ENCODE peak calls at places on chromosomes 4 and X, in four cellular contexts. R is HCT116, T is HepG2, Q is Panc1. Z is an unnamed sample.

GRCh38 chr4:107930821-107931774 is at the start of gene CYP2U1:
- DNase-seq in R (peak), T (peak), Q (peak), Z (peak)

GRCh38 chr4:138401330-138401729 is 159.2 kb upstream of the SLC7A11 start:
- DNase-seq in Q (no peak), R (no peak), T (no peak), Z (no peak)

GRCh38 chr4:15469402-15470148 is at the start of gene CC2D2A:
- DNase-seq in Q (no peak), T (no peak), R (no peak), Z (no peak)

GRCh38 chr4:1192493-1193205 is 20.3 kb upstream of the SPON2 start:
- DNase-seq in T (no peak), R (no peak), Q (no peak), Z (no peak)

GRCh38 chr4:53716471-53717063 is 125.3 kb upstream of the LNX1 start:
- DNase-seq in R (no peak), T (no peak), Q (no peak), Z (no peak)

GRCh38 chrX:49838374-49838773 is 9.3 kb downstream of the PAGE4 start:
- DNase-seq in T (peak), R (peak), Q (peak), Z (peak)

GRCh38 chrX:154731203-154731602 is 19.7 kb downstream of the GAB3 start:
- DNase-seq in Q (no peak), T (no peak), R (no peak), Z (no peak)

GRCh38 chrX:110012818-110013484 is 10.0 kb downstream of the TMEM164 start:
- DNase-seq in R (no peak), T (no peak), Q (no peak), Z (no peak)

GRCh38 chrX:138886769-138887168 is 175.3 kb upstream of the FGF13 start:
- DNase-seq in R (no peak), T (peak), Q (no peak), Z (no peak)

GRCh38 chrX:137568741-137569469 is 3.0 kb downstream of the ZIC3 start:
- DNase-seq in Q (no peak), R (no peak), T (no peak), Z (no peak)

GRCh38 chrX:11867610-11868345 is 109.7 kb downstream of the MSL3 start:
- DNase-seq in T (no peak), R (no peak), Q (no peak), Z (no peak)

GRCh38 chr4:68366600-68366999 is 16.7 kb upstream of the YTHDC1 start:
- DNase-seq in R (no peak), Q (no peak), T (no peak), Z (no peak)

GRCh38 chr4:56906534-56906933 is 1.2 kb upstream of the REST start:
- DNase-seq in Q (no peak), R (no peak), T (no peak), Z (no peak)

GRCh38 chr4:53476232-53477037 is 99.0 kb downstream of the FIP1L1 start:
- DNase-seq in T (no peak), R (no peak), Q (no peak), Z (peak)

GRCh38 chr4:164081801-164082200 is 587.3 kb downstream of the TMA16 start:
- DNase-seq in T (no peak), R (no peak), Q (no peak), Z (no peak)

GRCh38 chrX:48626401-48627298 is 29.4 kb downstream of the WDR13 start:
- DNase-seq in R (no peak), T (no peak), Q (no peak), Z (no peak)

GRCh38 chr4:9898596-9899345 is 117.3 kb downstream of the DRD5 start:
- DNase-seq in R (peak), T (peak), Q (peak), Z (peak)

GRCh38 chrX:16696956-16697355 is 15.5 kb downstream of the CTPS2 start:
- DNase-seq in T (no peak), Q (no peak), R (no peak), Z (no peak)

GRCh38 chr4:140252742-140253555 is 99.0 kb upstream of the MAML3 start:
- DNase-seq in R (peak), Q (no peak), T (no peak), Z (peak)

GRCh38 chr4:111494471-111494870 is 650.8 kb upstream of the FAM241A start:
- DNase-seq in Q (no peak), R (no peak), T (no peak), Z (no peak)

GRCh38 chr4:158870282-158871049 is 101.6 kb downstream of the FNIP2 start:
- DNase-seq in Q (no peak), T (no peak), R (no peak), Z (no peak)

GRCh38 chr4:95693594-95693993 is 144.8 kb upstream of the UNC5C start:
- DNase-seq in T (no peak), Q (no peak), R (peak), Z (no peak)

DNA sequence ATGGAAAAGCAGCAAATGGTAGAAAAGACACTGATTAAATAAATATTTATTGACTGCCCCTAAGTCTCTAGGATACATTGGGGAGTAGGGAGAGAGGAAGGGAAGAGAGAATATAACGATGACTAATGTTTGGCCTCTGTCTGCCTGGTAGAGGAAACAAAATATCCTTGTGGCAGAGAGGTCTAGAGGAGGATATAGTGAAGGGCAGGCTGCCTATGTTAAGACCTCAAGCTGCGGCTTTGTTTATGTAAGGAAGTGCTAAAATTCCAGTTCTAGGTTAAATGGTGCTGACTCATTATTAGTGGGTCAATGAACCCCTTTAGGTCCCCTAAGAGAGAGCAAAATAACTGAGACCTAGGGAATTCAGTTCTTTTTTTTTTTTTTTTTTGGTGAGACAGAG is 427.3 kb upstream of the FTHL17 start:
- DNase-seq in R (no peak), T (no peak), Q (no peak), Z (no peak)
- TF ChIP-seq TCF7L2 in R (no peak), T (no peak), Q (no peak), Z (no peak)

DNA sequence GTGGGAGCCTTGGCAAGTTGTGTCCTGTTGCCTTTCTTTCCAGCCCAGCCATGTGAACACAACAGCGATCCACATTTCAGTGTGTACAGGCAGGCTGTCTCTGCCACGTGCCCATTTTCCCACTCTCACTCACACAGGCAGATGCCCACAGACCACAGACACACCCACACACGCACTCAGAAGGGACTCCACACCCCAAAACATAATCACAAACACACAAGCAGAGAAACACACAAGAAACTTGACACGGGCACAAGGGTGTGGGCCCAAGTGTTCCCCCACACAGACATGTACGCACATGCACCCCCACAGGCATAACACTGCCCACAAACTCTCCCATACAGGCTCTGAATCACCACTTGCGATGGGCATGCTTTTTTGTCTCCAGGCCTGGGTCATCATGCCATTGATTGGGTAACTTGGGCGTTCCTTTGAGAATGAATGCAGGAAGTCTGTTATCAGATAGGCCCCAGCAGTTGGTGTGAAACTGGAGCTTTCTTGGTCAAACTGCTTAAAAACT is 84.3 kb downstream of the NBDY start:
- DNase-seq in R (no peak), Q (no peak), T (no peak), Z (peak)
- TF ChIP-seq TCF7L2 in R (no peak), Q (no peak), T (no peak), Z (no peak)

GRCh38 chrX:132231587-132231986 is 12.3 kb upstream of the RAP2C start:
- DNase-seq in Q (no peak), R (no peak), T (no peak), Z (no peak)

GRCh38 chrX:132226169-132226568 is 6.9 kb upstream of the RAP2C start:
- DNase-seq in Q (no peak), T (no peak), R (no peak), Z (peak)

GRCh38 chrX:132227383-132228112 is 8.3 kb upstream of the RAP2C start:
- DNase-seq in Q (no peak), R (no peak), T (no peak), Z (no peak)
- TF ChIP-seq TCF7L2 in Q (no peak), R (no peak), T (no peak), Z (no peak)

GRCh38 chr4:153156263-153156662 is 48.0 kb upstream of the TRIM2 start:
- DNase-seq in R (no peak), Q (no peak), T (no peak), Z (peak)
- TF ChIP-seq TCF7L2 in R (no peak), Q (no peak), T (no peak), Z (no peak)

GRCh38 chr4:83558693-83559092 is 22.8 kb downstream of the GPAT3 start:
- DNase-seq in Q (no peak), T (no peak), R (no peak), Z (no peak)
- TF ChIP-seq TCF7L2 in Q (no peak), T (no peak), R (no peak), Z (no peak)

GRCh38 chr4:173461170-173461569 is 62.3 kb upstream of the SCRG1 start:
- DNase-seq in T (no peak), Q (no peak), R (no peak), Z (peak)
- TF ChIP-seq TCF7L2 in T (no peak), Q (no peak), R (no peak), Z (no peak)

GRCh38 chr4:113468165-113469022 is 293.1 kb downstream of the CAMK2D start:
- DNase-seq in Q (peak), R (peak), T (peak), Z (no peak)
- TF ChIP-seq TCF7L2 in Q (peak), R (peak), T (no peak), Z (no peak)

GRCh38 chrX:18874560-18875255 is 109.2 kb downstream of the PHKA2 start:
- DNase-seq in Q (no peak), T (no peak), R (no peak), Z (no peak)
- TF ChIP-seq TCF7L2 in Q (no peak), T (no peak), R (no peak), Z (no peak)

Z was measured in K562.